ENCODE peak calls at places on chromosomes 7 and 10, in ten cellular contexts. F, A, W, J, R, D, E, M, P and I are unnamed samples.

GRCh38 chr7:25951414-25952276 is 200.4 kb upstream of the NFE2L3 start:
- DNase-seq in W (no peak), M (no peak), E (no peak), A (peak), J (no peak), P (no peak), R (peak), D (no peak), F (no peak), I (no peak)

GRCh38 chr7:108001759-108002725 is 919 bp downstream of the LAMB1 start:
- DNase-seq in W (no peak), J (peak), R (no peak), E (peak), M (peak), P (no peak), A (no peak), F (peak), D (no peak), I (no peak)

GRCh38 chr7:119482209-119482608 is 790.8 kb upstream of the KCND2 start:
- DNase-seq in E (peak), P (peak), A (no peak), J (no peak), M (no peak), F (peak), W (no peak), R (no peak), D (no peak), I (no peak)

GRCh38 chr7:100783804-100784203 is 43.5 kb downstream of the EPHB4 start:
- DNase-seq in A (no peak), P (no peak), R (no peak), J (no peak), E (no peak), D (no peak), F (no peak), M (no peak), W (no peak), I (no peak)

GRCh38 chr10:99328579-99329237 is 448 bp upstream of the CNNM1 start:
- DNase-seq in W (no peak), F (no peak), R (no peak), J (no peak), D (no peak), E (no peak), P (no peak), A (no peak), M (no peak), I (no peak)

GRCh38 chr7:68684246-68684850 is 913.9 kb upstream of the AUTS2 start:
- DNase-seq in R (no peak), J (no peak), F (no peak), E (peak), M (no peak), P (no peak), A (no peak), W (no peak), D (no peak), I (no peak)

GRCh38 chr10:9294132-9294663 is 1239.7 kb downstream of the GATA3 start:
- DNase-seq in F (no peak), W (no peak), J (no peak), P (no peak), D (no peak), A (no peak), M (no peak), E (no peak), R (no peak), I (no peak)

GRCh38 chr7:73828107-73828803 is 2.5 kb upstream of the CLDN4 start:
- DNase-seq in P (peak), D (no peak), E (peak), R (no peak), F (no peak), M (no peak), A (peak), W (peak), J (peak), I (no peak)

GRCh38 chr7:40644454-40645188 is 509.8 kb downstream of the SUGCT start:
- DNase-seq in R (no peak), F (peak), A (no peak), M (no peak), P (no peak), J (no peak), W (no peak), E (no peak), D (no peak), I (no peak)

GRCh38 chr7:48213226-48213625 is 42.0 kb downstream of the ABCA13 start:
- DNase-seq in E (no peak), P (no peak), R (no peak), A (no peak), W (no peak), D (no peak), J (no peak), F (no peak), M (no peak), I (no peak)

GRCh38 chr7:143407296-143408246 is 1.1 kb downstream of the EPHA1 start:
- DNase-seq in E (no peak), F (no peak), R (no peak), W (peak), M (no peak), P (no peak), J (no peak), A (peak), D (no peak), I (no peak)
- H3K4me3 ChIP-seq in E (no peak), F (no peak), R (no peak), W (peak), M (peak), P (no peak), J (peak), A (peak), D (peak), I (no peak)

GRCh38 chr10:33344676-33345075 is 10.2 kb upstream of the NRP1 start:
- DNase-seq in D (no peak), R (no peak), W (no peak), M (no peak), E (no peak), P (no peak), F (no peak), J (no peak), A (no peak), I (no peak)
- H3K27ac ChIP-seq in D (no peak), R (no peak), W (no peak), M (no peak), E (no peak), P (no peak), F (no peak), J (no peak), A (no peak), I (no peak)

DNA sequence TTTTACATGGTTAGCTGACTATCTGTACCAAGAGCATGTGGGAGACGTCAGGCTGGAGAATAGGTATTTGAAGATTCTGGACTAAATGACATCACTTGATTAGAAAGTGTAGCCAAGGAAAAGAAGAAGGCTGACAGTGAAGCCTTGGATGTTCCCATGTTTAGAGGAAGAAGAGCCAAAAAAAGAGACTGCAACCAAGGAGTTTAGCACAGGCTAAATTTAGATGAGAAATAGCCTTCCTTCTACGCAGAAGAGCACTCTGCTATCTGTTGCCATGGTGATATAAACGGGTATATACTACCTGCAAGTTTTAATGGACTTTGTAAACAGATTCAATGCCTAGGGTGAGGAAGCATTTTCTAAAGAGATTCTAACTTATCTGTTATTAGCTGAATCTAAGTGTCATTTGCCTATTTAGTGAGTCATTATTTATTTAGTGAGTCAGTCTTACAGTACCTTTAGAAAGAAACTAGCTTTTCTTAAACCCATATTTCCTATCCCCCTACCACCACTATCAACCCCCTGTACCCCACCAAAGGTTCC is 69.8 kb downstream of the CDK6 start:
- DNase-seq in W (peak), J (no peak), D (no peak), F (peak), P (peak), M (no peak), R (no peak), E (peak), A (no peak), I (no peak)
- H3K4me3 ChIP-seq in W (peak), J (no peak), D (no peak), F (no peak), P (no peak), M (no peak), R (no peak), E (no peak), A (no peak), I (no peak)

DNA sequence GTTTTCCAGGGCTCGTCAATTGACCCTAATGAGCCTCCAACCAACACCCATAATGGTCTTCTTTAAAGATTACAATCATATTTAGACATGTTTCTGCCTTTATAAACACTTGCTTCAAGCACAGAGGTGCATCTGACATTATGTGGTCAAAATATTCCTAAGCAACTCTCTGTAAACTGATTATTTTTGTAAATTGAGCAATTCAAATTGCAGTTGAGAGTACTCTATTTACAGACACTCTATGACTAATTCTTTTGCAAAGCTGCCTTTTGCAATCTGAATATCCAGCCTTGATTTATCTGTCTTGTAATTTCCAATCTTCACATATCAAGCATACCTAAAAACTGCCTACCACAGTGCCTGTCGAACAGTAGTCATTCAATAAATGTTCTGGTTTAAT is 112.0 kb downstream of the PDE1C start:
- DNase-seq in M (no peak), J (no peak), W (no peak), D (no peak), R (no peak), E (peak), A (no peak), F (no peak), P (no peak), I (no peak)
- H3K27ac ChIP-seq in M (no peak), J (no peak), W (no peak), D (no peak), R (no peak), E (peak), A (no peak), F (no peak), P (no peak), I (no peak)

DNA sequence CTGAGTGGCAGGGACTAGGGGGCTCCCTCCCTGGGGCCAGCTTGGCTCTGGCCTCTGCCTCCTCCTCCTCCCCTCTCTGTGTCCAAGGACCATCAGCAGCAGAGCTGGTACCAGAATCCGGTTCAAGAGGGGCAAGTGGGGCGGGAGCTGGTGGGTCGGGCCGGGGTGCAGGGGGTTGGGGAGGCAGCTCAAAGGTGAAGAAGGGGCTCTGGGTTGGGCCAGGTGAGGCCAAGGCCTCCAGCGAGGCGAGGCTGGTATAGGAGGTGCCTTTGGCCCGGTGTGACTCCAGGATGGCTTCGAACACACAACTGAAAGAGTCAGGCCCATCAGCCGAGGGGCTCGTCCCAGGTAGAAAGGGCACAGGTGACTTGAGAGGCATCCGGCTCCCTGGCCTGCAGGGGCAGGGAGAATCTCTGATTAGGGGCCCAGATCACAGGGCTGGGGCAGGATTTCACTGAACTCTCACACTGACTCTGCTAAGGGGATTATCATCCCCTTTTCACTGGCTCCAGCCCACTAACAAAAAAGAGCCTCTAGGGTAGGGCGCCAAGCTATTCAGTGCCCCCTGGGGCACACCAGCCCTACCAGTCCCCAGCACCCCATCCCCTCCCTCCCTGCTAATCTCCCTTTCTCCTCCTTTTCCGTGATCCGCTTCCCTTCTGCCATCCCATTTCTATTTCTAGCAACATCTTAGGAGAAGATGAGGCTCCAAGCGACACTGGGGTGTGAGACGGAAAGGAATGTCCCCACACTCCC is 4.6 kb downstream of the PSD start:
- DNase-seq in D (no peak), R (no peak), W (no peak), M (peak), E (no peak), F (no peak), J (no peak), P (no peak), A (no peak), I (no peak)
- H3K4me3 ChIP-seq in D (no peak), R (no peak), W (no peak), M (no peak), E (no peak), F (no peak), J (no peak), P (no peak), A (no peak), I (no peak)

GRCh38 chr10:107529350-107529749 is 364.8 kb upstream of the SORCS1 start:
- DNase-seq in W (no peak), J (no peak), E (no peak), F (no peak), M (no peak), A (no peak), P (no peak), D (no peak), R (no peak), I (no peak)
- H3K27ac ChIP-seq in W (no peak), J (no peak), E (no peak), F (no peak), M (no peak), A (no peak), P (no peak), D (no peak), R (no peak), I (no peak)